ENCODE peak calls at places on chromosomes 2 and 18, in six cellular contexts. One of them, this sample, is unnamed.

GRCh38 chr2:149449017-149449416 is 118.6 kb downstream of the LYPD6 start:
- DNase-seq in cardiac fibroblast: no peak
- DNase-seq in HFF-Myc: no peak
- DNase-seq in fibroblast of lung: no peak
- DNase-seq in NB4: no peak
- DNase-seq in WTC11: no peak
- DNase-seq in this sample: no peak

GRCh38 chr2:203673933-203674332 is 32.5 kb upstream of the CD28 start:
- DNase-seq in cardiac fibroblast: peak; percentile 68
- DNase-seq in HFF-Myc: no peak
- DNase-seq in fibroblast of lung: peak; percentile 64
- DNase-seq in NB4: peak; percentile 94
- DNase-seq in WTC11: no peak
- DNase-seq in this sample: peak; percentile 50

GRCh38 chr18:48035556-48035860 is 105.0 kb upstream of the SMAD2 start:
- DNase-seq in cardiac fibroblast: no peak
- DNase-seq in HFF-Myc: no peak
- DNase-seq in fibroblast of lung: no peak
- DNase-seq in NB4: no peak
- DNase-seq in WTC11: no peak
- DNase-seq in this sample: no peak

GRCh38 chr2:109209412-109209811 is 80.4 kb downstream of the SH3RF3 start:
- DNase-seq in cardiac fibroblast: peak; percentile 83
- DNase-seq in HFF-Myc: peak; percentile 36
- DNase-seq in fibroblast of lung: peak; percentile 87
- DNase-seq in NB4: no peak
- DNase-seq in WTC11: no peak
- DNase-seq in this sample: no peak

GRCh38 chr18:56172527-56172926 is 465.9 kb downstream of the TXNL1 start:
- DNase-seq in cardiac fibroblast: no peak
- DNase-seq in HFF-Myc: no peak
- DNase-seq in fibroblast of lung: no peak
- DNase-seq in NB4: no peak
- DNase-seq in WTC11: no peak
- DNase-seq in this sample: no peak

GRCh38 chr2:133229974-133230373 is 338.3 kb downstream of the NCKAP5 start:
- DNase-seq in cardiac fibroblast: no peak
- DNase-seq in HFF-Myc: no peak
- DNase-seq in fibroblast of lung: no peak
- DNase-seq in NB4: no peak
- DNase-seq in WTC11: no peak
- DNase-seq in this sample: no peak

GRCh38 chr18:43046324-43046723 is 69.2 kb downstream of the RIT2 start:
- DNase-seq in cardiac fibroblast: no peak
- DNase-seq in HFF-Myc: no peak
- DNase-seq in fibroblast of lung: no peak
- DNase-seq in NB4: no peak
- DNase-seq in WTC11: no peak
- DNase-seq in this sample: no peak

GRCh38 chr2:133371286-133371685 is 197.0 kb downstream of the NCKAP5 start:
- DNase-seq in cardiac fibroblast: no peak
- DNase-seq in HFF-Myc: no peak
- DNase-seq in fibroblast of lung: no peak
- DNase-seq in NB4: no peak
- DNase-seq in WTC11: no peak
- DNase-seq in this sample: no peak

DNA sequence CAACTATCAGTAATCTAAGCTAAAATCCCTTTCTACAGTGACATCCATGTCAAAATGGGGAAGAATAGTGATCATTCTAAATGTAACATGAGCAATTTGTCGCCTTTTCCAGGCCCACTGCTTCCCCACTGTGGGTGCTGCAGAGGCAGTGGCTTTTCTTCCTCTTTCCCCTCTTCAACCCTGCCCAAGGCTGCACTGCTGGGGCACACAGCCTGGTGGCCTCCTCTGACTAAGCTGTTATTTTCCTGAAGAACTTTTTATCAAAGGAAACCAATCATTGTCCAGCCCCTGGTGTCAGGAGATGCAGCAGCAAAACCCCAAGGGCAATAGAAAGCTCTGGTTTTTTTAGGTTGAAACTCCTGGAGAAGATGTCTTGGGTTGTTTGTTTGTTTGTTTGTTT is 117.6 kb upstream of the KLF7 start:
- DNase-seq in cardiac fibroblast: no peak
- DNase-seq in HFF-Myc: no peak
- DNase-seq in fibroblast of lung: no peak
- DNase-seq in NB4: peak; percentile 53
- DNase-seq in WTC11: no peak
- DNase-seq in this sample: peak; percentile 78
- TF ChIP-seq CTCF in cardiac fibroblast: peak; percentile 22
- TF ChIP-seq CTCF in HFF-Myc: no peak
- TF ChIP-seq CTCF in fibroblast of lung: peak; percentile 27
- TF ChIP-seq CTCF in NB4: no peak
- TF ChIP-seq CTCF in WTC11: no peak
- TF ChIP-seq CTCF in this sample: peak; percentile 25

GRCh38 chr18:62018034-62018760 is 125.4 kb upstream of the RNF152 start:
- DNase-seq in cardiac fibroblast: peak; percentile 52
- DNase-seq in HFF-Myc: peak; percentile 95
- DNase-seq in fibroblast of lung: peak; percentile 67
- DNase-seq in NB4: no peak
- DNase-seq in WTC11: no peak
- DNase-seq in this sample: no peak
- TF ChIP-seq CTCF in cardiac fibroblast: no peak
- TF ChIP-seq CTCF in HFF-Myc: no peak
- TF ChIP-seq CTCF in fibroblast of lung: no peak
- TF ChIP-seq CTCF in NB4: no peak
- TF ChIP-seq CTCF in WTC11: no peak
- TF ChIP-seq CTCF in this sample: no peak

DNA sequence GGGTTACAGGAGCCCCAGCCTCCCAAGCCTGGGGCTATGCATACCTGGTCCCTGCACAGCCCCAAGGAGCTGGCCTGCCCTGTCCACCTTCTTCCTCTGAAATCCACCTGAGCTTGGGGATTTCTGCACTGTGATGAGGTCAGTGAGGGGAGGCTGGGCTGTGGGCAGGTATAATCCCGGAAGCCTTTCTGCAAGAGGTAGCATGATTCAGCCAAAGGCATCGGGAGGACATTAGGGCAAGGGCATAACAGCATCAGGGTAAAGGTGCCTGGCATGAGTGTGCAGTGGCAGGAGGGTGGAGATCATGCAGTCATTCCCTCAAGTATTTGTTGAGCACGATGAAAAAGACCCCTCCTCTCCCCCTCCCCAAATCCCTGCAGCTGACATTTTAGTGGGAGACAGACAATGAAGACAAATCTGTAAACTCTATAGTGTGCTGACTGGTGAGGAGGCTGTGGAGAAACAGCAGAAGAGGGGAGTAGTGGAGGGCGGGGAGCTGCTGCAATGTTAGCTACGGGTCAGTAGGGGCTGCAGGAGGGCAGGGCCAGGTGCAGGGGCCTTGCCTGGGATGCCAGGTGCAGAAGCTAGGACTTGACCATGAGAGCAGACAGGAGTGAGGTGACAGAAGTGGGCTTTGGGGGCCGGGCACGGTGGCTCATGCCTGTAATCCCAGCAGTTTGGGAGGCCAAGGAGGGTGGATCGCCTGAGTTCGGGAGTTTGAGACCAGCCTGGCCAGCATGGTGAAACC is 18.7 kb downstream of the ZFP36L2 start:
- DNase-seq in cardiac fibroblast: no peak
- DNase-seq in HFF-Myc: no peak
- DNase-seq in fibroblast of lung: no peak
- DNase-seq in NB4: peak; percentile 57
- DNase-seq in WTC11: peak; percentile 59
- DNase-seq in this sample: no peak
- TF ChIP-seq CTCF in cardiac fibroblast: no peak
- TF ChIP-seq CTCF in HFF-Myc: no peak
- TF ChIP-seq CTCF in fibroblast of lung: no peak
- TF ChIP-seq CTCF in NB4: no peak
- TF ChIP-seq CTCF in WTC11: no peak
- TF ChIP-seq CTCF in this sample: no peak

GRCh38 chr18:37299471-37300304 is 265.9 kb downstream of the CELF4 start:
- DNase-seq in cardiac fibroblast: peak; percentile 92
- DNase-seq in HFF-Myc: peak; percentile 99
- DNase-seq in fibroblast of lung: peak; percentile 95
- DNase-seq in NB4: peak; percentile 51
- DNase-seq in WTC11: no peak
- DNase-seq in this sample: no peak

GRCh38 chr18:37298816-37299215 is 266.8 kb downstream of the CELF4 start:
- DNase-seq in cardiac fibroblast: no peak
- DNase-seq in HFF-Myc: no peak
- DNase-seq in fibroblast of lung: no peak
- DNase-seq in NB4: no peak
- DNase-seq in WTC11: no peak
- DNase-seq in this sample: peak; percentile 30

GRCh38 chr18:37289423-37289822 is 276.2 kb downstream of the CELF4 start:
- DNase-seq in cardiac fibroblast: no peak
- DNase-seq in HFF-Myc: no peak
- DNase-seq in fibroblast of lung: no peak
- DNase-seq in NB4: no peak
- DNase-seq in WTC11: no peak
- DNase-seq in this sample: no peak

GRCh38 chr18:37297106-37297505 is 268.5 kb downstream of the CELF4 start:
- DNase-seq in cardiac fibroblast: no peak
- DNase-seq in HFF-Myc: no peak
- DNase-seq in fibroblast of lung: no peak
- DNase-seq in NB4: no peak
- DNase-seq in WTC11: no peak
- DNase-seq in this sample: no peak

DNA sequence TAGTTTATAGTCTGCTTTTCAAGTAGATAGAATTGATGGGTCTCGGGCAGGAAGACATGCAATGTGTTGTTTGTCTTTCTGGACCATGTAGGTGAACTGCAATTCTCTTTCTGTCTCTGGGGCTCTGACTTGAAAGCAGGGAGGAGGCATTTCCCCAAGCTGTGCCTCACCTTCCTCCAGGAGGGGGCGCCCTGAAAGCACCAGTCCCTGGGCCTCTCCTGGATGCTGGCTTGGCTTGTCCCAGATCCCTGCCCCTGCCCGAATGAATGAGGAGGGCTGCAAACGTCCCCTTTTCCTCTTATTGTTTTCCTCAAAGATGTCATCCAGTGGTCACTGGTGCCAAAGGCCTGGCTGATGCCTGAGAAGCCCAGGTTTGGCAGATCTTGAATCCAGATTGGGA is 270.6 kb downstream of the CELF4 start:
- DNase-seq in cardiac fibroblast: no peak
- DNase-seq in HFF-Myc: no peak
- DNase-seq in fibroblast of lung: no peak
- DNase-seq in NB4: peak; percentile 25
- DNase-seq in WTC11: peak; percentile 91
- DNase-seq in this sample: no peak
- TF ChIP-seq CTCF in cardiac fibroblast: no peak
- TF ChIP-seq CTCF in HFF-Myc: peak; percentile 85
- TF ChIP-seq CTCF in fibroblast of lung: peak; percentile 29
- TF ChIP-seq CTCF in NB4: peak; percentile 59
- TF ChIP-seq CTCF in WTC11: peak; percentile 77
- TF ChIP-seq CTCF in this sample: no peak

GRCh38 chr2:201665420-201666158 is 22.3 kb upstream of the TMEM237 start:
- DNase-seq in cardiac fibroblast: peak; percentile 34
- DNase-seq in HFF-Myc: no peak
- DNase-seq in fibroblast of lung: no peak
- DNase-seq in NB4: no peak
- DNase-seq in WTC11: no peak
- DNase-seq in this sample: no peak
- TF ChIP-seq CTCF in cardiac fibroblast: no peak
- TF ChIP-seq CTCF in HFF-Myc: no peak
- TF ChIP-seq CTCF in fibroblast of lung: no peak
- TF ChIP-seq CTCF in NB4: no peak
- TF ChIP-seq CTCF in WTC11: no peak
- TF ChIP-seq CTCF in this sample: no peak

GRCh38 chr2:23595601-23596251 is 210.7 kb downstream of the KLHL29 start:
- DNase-seq in cardiac fibroblast: no peak
- DNase-seq in HFF-Myc: no peak
- DNase-seq in fibroblast of lung: peak; percentile 85
- DNase-seq in NB4: peak; percentile 14
- DNase-seq in WTC11: no peak
- DNase-seq in this sample: no peak
- TF ChIP-seq CTCF in cardiac fibroblast: no peak
- TF ChIP-seq CTCF in HFF-Myc: no peak
- TF ChIP-seq CTCF in fibroblast of lung: no peak
- TF ChIP-seq CTCF in NB4: no peak
- TF ChIP-seq CTCF in WTC11: no peak
- TF ChIP-seq CTCF in this sample: no peak

GRCh38 chr18:61256291-61256690 is 76.9 kb upstream of the CDH20 start:
- DNase-seq in cardiac fibroblast: no peak
- DNase-seq in HFF-Myc: no peak
- DNase-seq in fibroblast of lung: no peak
- DNase-seq in NB4: no peak
- DNase-seq in WTC11: no peak
- DNase-seq in this sample: no peak
- TF ChIP-seq CTCF in cardiac fibroblast: no peak
- TF ChIP-seq CTCF in HFF-Myc: no peak
- TF ChIP-seq CTCF in fibroblast of lung: no peak
- TF ChIP-seq CTCF in NB4: no peak
- TF ChIP-seq CTCF in WTC11: no peak
- TF ChIP-seq CTCF in this sample: no peak

DNA sequence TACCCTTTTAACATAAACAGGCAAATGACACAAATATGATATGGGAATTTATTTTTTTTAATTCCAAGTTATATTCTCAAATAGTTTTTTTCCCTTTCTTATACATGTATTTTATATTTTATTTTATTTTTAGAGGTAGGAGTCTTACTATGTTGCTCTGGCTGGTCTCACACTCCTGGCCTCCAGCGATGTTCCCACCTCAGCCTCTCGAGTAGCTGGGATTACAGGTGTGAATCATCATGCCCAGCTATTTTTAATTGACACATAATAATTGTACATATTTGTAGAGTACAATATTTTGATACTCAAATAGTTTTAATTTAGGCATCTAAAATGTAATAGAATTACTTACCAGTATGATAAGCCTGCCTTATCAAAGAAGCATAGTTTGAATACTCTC is 12.2 kb downstream of the BAZ2B start:
- DNase-seq in cardiac fibroblast: no peak
- DNase-seq in HFF-Myc: no peak
- DNase-seq in fibroblast of lung: no peak
- DNase-seq in NB4: no peak
- DNase-seq in WTC11: no peak
- DNase-seq in this sample: no peak
- TF ChIP-seq CTCF in cardiac fibroblast: no peak
- TF ChIP-seq CTCF in HFF-Myc: no peak
- TF ChIP-seq CTCF in fibroblast of lung: no peak
- TF ChIP-seq CTCF in NB4: no peak
- TF ChIP-seq CTCF in WTC11: no peak
- TF ChIP-seq CTCF in this sample: no peak

This sample was measured in CD14-positive monocyte.